ENCODE peak calls at places on chromosomes 4 and X, in nine cellular contexts. H, G, T, W, D, V, J, B and M are unnamed samples.

GRCh38 chr4:165288639-165289428 is 38.6 kb upstream of the MSMO1 start:
- DNase-seq in H (no peak), G (no peak), T (no peak), W (peak), D (no peak), V (no peak), J (no peak), B (peak), M (peak)

GRCh38 chrX:34341258-34341657 is 209.1 kb upstream of the FAM47A start:
- DNase-seq in H (no peak), G (no peak), T (no peak), W (no peak), D (no peak), V (no peak), J (no peak), B (no peak), M (no peak)

GRCh38 chrX:20418379-20418778 is 151.7 kb upstream of the RPS6KA3 start:
- DNase-seq in H (no peak), G (no peak), T (no peak), W (no peak), D (no peak), V (no peak), J (no peak), B (no peak), M (no peak)

GRCh38 chr4:157012781-157013180 is 41.2 kb upstream of the PDGFC start:
- DNase-seq in H (no peak), G (no peak), T (peak), W (peak), D (no peak), V (no peak), J (no peak), B (peak), M (peak)

GRCh38 chr4:113846433-113846832 is 84.9 kb upstream of the CAMK2D start:
- DNase-seq in H (no peak), G (no peak), T (no peak), W (no peak), D (no peak), V (no peak), J (no peak), B (no peak), M (no peak)

GRCh38 chr4:142366821-142367220 is 479.3 kb downstream of the INPP4B start:
- DNase-seq in H (no peak), G (no peak), T (no peak), W (no peak), D (no peak), V (no peak), J (no peak), B (no peak), M (no peak)

GRCh38 chr4:123390846-123391456 is 5.6 kb upstream of the SPRY1 start:
- DNase-seq in H (no peak), G (no peak), T (no peak), W (peak), D (no peak), V (no peak), J (no peak), B (peak), M (no peak)

GRCh38 chr4:53014368-53014767 is 152.3 kb downstream of the RASL11B start:
- DNase-seq in H (no peak), G (no peak), T (no peak), W (no peak), D (no peak), V (no peak), J (no peak), B (no peak), M (no peak)

GRCh38 chr4:152316969-152317368 is 218.9 kb downstream of the FBXW7 start:
- DNase-seq in H (no peak), G (no peak), T (no peak), W (peak), D (no peak), V (no peak), J (no peak), B (peak), M (peak)

GRCh38 chr4:137471461-137471860 is 60.8 kb downstream of the PCDH18 start:
- DNase-seq in H (no peak), G (no peak), T (no peak), W (peak), D (no peak), V (no peak), J (no peak), B (peak), M (no peak)

GRCh38 chr4:183658362-183659028 is 490 bp downstream of the RWDD4 start:
- DNase-seq in H (no peak), G (no peak), T (no peak), W (peak), D (peak), V (peak), J (no peak), B (peak), M (no peak)

GRCh38 chr4:23384741-23385140 is 505.1 kb downstream of the PPARGC1A start:
- DNase-seq in H (no peak), G (no peak), T (peak), W (no peak), D (no peak), V (no peak), J (no peak), B (no peak), M (peak)

GRCh38 chrX:150225266-150225665 is 137.9 kb upstream of the MAMLD1 start:
- DNase-seq in H (no peak), G (no peak), T (no peak), W (no peak), D (no peak), V (no peak), J (no peak), B (no peak), M (no peak)

GRCh38 chr4:153781717-153782416 is 7.0 kb downstream of the SFRP2 start:
- DNase-seq in H (no peak), G (no peak), T (no peak), W (peak), D (no peak), V (no peak), J (no peak), B (peak), M (peak)

GRCh38 chr4:21688596-21689265 is 259.8 kb downstream of the KCNIP4 start:
- DNase-seq in H (no peak), G (no peak), T (no peak), W (no peak), D (no peak), V (no peak), J (no peak), B (no peak), M (no peak)

GRCh38 chr4:165326831-165327210 is 648 bp upstream of the MSMO1 start:
- DNase-seq in H (no peak), G (peak), T (peak), W (peak), D (no peak), V (no peak), J (no peak), B (peak), M (no peak)